ENCODE peak calls at places on chromosomes 2 and 18, in ten cellular contexts. T is osteocyte; Q is activated effector memory CD4-positive, alpha-beta T cell treated with Interleukin-2 at 50 U/mL for 16 hours; M is NCI-H748 treated with DMSO at 0.1 percent for 48 hours; R is aorta; G is posterior cingulate gyrus; U is skeletal muscle cell; C is spleen; F is activated CD8-positive, alpha-beta memory T cell treated with anti-CD3 and anti-CD28 coated beads, Interleukin-2, amount 50 U/mL, for 48 hours; K is astrocyte of the spinal cord. W is an unnamed sample.

GRCh38 chr2:168700615-168701245 is 101.7 kb upstream of the NOSTRIN start:
- DNase-seq in T (no peak), Q (no peak), M (no peak), R (no peak), G (no peak), U (no peak), C (no peak), F (no peak), K (peak; percentile 60), W (no peak)

GRCh38 chr18:57207124-57207916 is 60.4 kb downstream of the BOD1L2 start:
- DNase-seq in T (no peak), Q (no peak), M (no peak), R (no peak), G (no peak), U (no peak), C (no peak), F (no peak), K (no peak), W (no peak)

GRCh38 chr2:19702267-19702666 is 199.5 kb downstream of the TTC32 start:
- DNase-seq in T (no peak), Q (no peak), M (no peak), R (no peak), G (no peak), U (no peak), C (no peak), F (no peak), K (peak; percentile 35), W (no peak)

GRCh38 chr2:168396131-168396530 is 59.9 kb upstream of the CERS6 start:
- DNase-seq in T (no peak), Q (no peak), M (no peak), R (no peak), G (no peak), U (peak; percentile 13), C (no peak), F (no peak), K (peak; percentile 22), W (no peak)

GRCh38 chr2:54409752-54410151 is 46.4 kb upstream of the SPTBN1 start:
- DNase-seq in T (no peak), Q (no peak), M (peak; percentile 32), R (no peak), G (no peak), U (no peak), C (no peak), F (no peak), K (no peak), W (peak; percentile 61)

GRCh38 chr18:12462242-12462641 is 54.5 kb downstream of the PRELID3A start:
- DNase-seq in T (no peak), Q (no peak), M (no peak), R (no peak), G (no peak), U (no peak), C (no peak), F (no peak), K (no peak), W (no peak)

GRCh38 chr2:25372405-25373268 is 30.9 kb upstream of the DNMT3A start:
- DNase-seq in T (no peak), Q (no peak), M (no peak), R (no peak), G (no peak), U (no peak), C (peak; percentile 50), F (peak; percentile 41), K (no peak), W (peak; percentile 14)

GRCh38 chr2:218888341-218888740 is 7.7 kb downstream of the WNT10A start:
- DNase-seq in T (no peak), Q (no peak), M (no peak), R (peak; percentile 35), G (no peak), U (no peak), C (peak; percentile 62), F (no peak), K (no peak), W (no peak)

GRCh38 chr18:26157326-26157725 is 23.7 kb downstream of the PSMA8 start:
- DNase-seq in T (no peak), Q (no peak), M (no peak), R (no peak), G (no peak), U (no peak), C (no peak), F (no peak), K (no peak), W (no peak)

GRCh38 chr2:205964111-205964761 is 121.7 kb downstream of the INO80D start:
- DNase-seq in T (no peak), Q (no peak), M (no peak), R (no peak), G (no peak), U (no peak), C (no peak), F (no peak), K (no peak), W (no peak)

GRCh38 chr2:65387017-65387416 is 45.4 kb downstream of the SPRED2 start:
- DNase-seq in T (peak; percentile 42), Q (no peak), M (no peak), R (no peak), G (no peak), U (no peak), C (no peak), F (no peak), K (no peak), W (no peak)

GRCh38 chr2:41038408-41038807 is 586.5 kb upstream of the SLC8A1 start:
- DNase-seq in T (no peak), Q (no peak), M (no peak), R (no peak), G (no peak), U (peak; percentile 7), C (no peak), F (no peak), K (peak; percentile 24), W (no peak)

GRCh38 chr2:12717191-12717987 is 653 bp downstream of the TRIB2 start:
- DNase-seq in T (peak; percentile 88), Q (peak; percentile 50), M (peak; percentile 63), R (peak; percentile 78), G (no peak), U (no peak), C (peak; percentile 92), F (peak; percentile 79), K (peak; percentile 85), W (no peak)

GRCh38 chr2:16412321-16413030 is 253.2 kb downstream of the CYRIA start:
- DNase-seq in T (no peak), Q (no peak), M (no peak), R (no peak), G (no peak), U (no peak), C (no peak), F (no peak), K (no peak), W (no peak)

GRCh38 chr2:175004980-175005832 is at the start of gene CHN1:
- DNase-seq in T (peak; percentile 91), Q (peak; percentile 62), M (peak; percentile 69), R (peak; percentile 86), G (peak; percentile 84), U (no peak), C (peak; percentile 89), F (peak; percentile 82), K (peak; percentile 64), W (peak; percentile 80)

GRCh38 chr2:190592831-190593230 is 56.1 kb upstream of the NAB1 start:
- DNase-seq in T (no peak), Q (no peak), M (no peak), R (no peak), G (no peak), U (no peak), C (no peak), F (no peak), K (peak; percentile 22), W (no peak)